ENCODE peak calls at places on chromosomes 4 and X, in five cellular contexts. One of them, this sample, is unnamed.

GRCh38 chr4:77586953-77587383 is 18.7 kb upstream of the CXCL13 start:
- DNase-seq in lung: no peak
- DNase-seq in NCI-H146: no peak
- DNase-seq in stimulated activated CD8-positive, alpha-beta memory T cell treated with anti-CD3 and anti-CD28 coated beads, Interleukin-4, amount 100 ng/mL, for 24 hours: peak
- DNase-seq in suprapubic skin: no peak
- DNase-seq in this sample: peak

GRCh38 chr4:176191974-176192373 is 3.4 kb downstream of the SPATA4 start:
- DNase-seq in NCI-H146: peak
- DNase-seq in suprapubic skin: no peak
- DNase-seq in stimulated activated CD8-positive, alpha-beta memory T cell treated with anti-CD3 and anti-CD28 coated beads, Interleukin-4, amount 100 ng/mL, for 24 hours: no peak
- DNase-seq in lung: no peak
- DNase-seq in this sample: no peak

GRCh38 chr4:67101612-67102011 is 443.7 kb downstream of the CENPC start:
- DNase-seq in stimulated activated CD8-positive, alpha-beta memory T cell treated with anti-CD3 and anti-CD28 coated beads, Interleukin-4, amount 100 ng/mL, for 24 hours: no peak
- DNase-seq in lung: no peak
- DNase-seq in suprapubic skin: no peak
- DNase-seq in NCI-H146: no peak
- DNase-seq in this sample: no peak

GRCh38 chr4:184826315-184827266 is 823 bp upstream of the ACSL1 start:
- DNase-seq in lung: no peak
- DNase-seq in suprapubic skin: peak
- DNase-seq in NCI-H146: peak
- DNase-seq in stimulated activated CD8-positive, alpha-beta memory T cell treated with anti-CD3 and anti-CD28 coated beads, Interleukin-4, amount 100 ng/mL, for 24 hours: peak
- DNase-seq in this sample: peak

GRCh38 chr4:176238819-176239218 is 30.2 kb downstream of the ASB5 start:
- DNase-seq in lung: no peak
- DNase-seq in suprapubic skin: no peak
- DNase-seq in stimulated activated CD8-positive, alpha-beta memory T cell treated with anti-CD3 and anti-CD28 coated beads, Interleukin-4, amount 100 ng/mL, for 24 hours: no peak
- DNase-seq in NCI-H146: no peak
- DNase-seq in this sample: no peak

GRCh38 chrX:136496359-136496767 is 1.0 kb upstream of the HTATSF1 start:
- DNase-seq in stimulated activated CD8-positive, alpha-beta memory T cell treated with anti-CD3 and anti-CD28 coated beads, Interleukin-4, amount 100 ng/mL, for 24 hours: no peak
- DNase-seq in NCI-H146: peak
- DNase-seq in lung: no peak
- DNase-seq in suprapubic skin: no peak
- DNase-seq in this sample: no peak

GRCh38 chrX:153494541-153495361 is at the start of gene BGN:
- DNase-seq in lung: no peak
- DNase-seq in stimulated activated CD8-positive, alpha-beta memory T cell treated with anti-CD3 and anti-CD28 coated beads, Interleukin-4, amount 100 ng/mL, for 24 hours: no peak
- DNase-seq in suprapubic skin: no peak
- DNase-seq in NCI-H146: peak
- DNase-seq in this sample: no peak

GRCh38 chrX:112832481-112833095 is 8.0 kb downstream of the AMOT start:
- DNase-seq in stimulated activated CD8-positive, alpha-beta memory T cell treated with anti-CD3 and anti-CD28 coated beads, Interleukin-4, amount 100 ng/mL, for 24 hours: no peak
- DNase-seq in lung: peak
- DNase-seq in suprapubic skin: no peak
- DNase-seq in NCI-H146: peak
- DNase-seq in this sample: no peak

GRCh38 chr4:108991929-108992328 is 229.1 kb upstream of the ETNPPL start:
- DNase-seq in suprapubic skin: no peak
- DNase-seq in stimulated activated CD8-positive, alpha-beta memory T cell treated with anti-CD3 and anti-CD28 coated beads, Interleukin-4, amount 100 ng/mL, for 24 hours: no peak
- DNase-seq in NCI-H146: no peak
- DNase-seq in lung: no peak
- DNase-seq in this sample: no peak

GRCh38 chr4:70559216-70559830 is 32.7 kb upstream of the AMBN start:
- DNase-seq in lung: peak
- DNase-seq in suprapubic skin: no peak
- DNase-seq in stimulated activated CD8-positive, alpha-beta memory T cell treated with anti-CD3 and anti-CD28 coated beads, Interleukin-4, amount 100 ng/mL, for 24 hours: peak
- DNase-seq in NCI-H146: peak
- DNase-seq in this sample: no peak

GRCh38 chrX:154791467-154791866 is 13.8 kb downstream of the MPP1 start:
- DNase-seq in NCI-H146: no peak
- DNase-seq in suprapubic skin: no peak
- DNase-seq in lung: no peak
- DNase-seq in stimulated activated CD8-positive, alpha-beta memory T cell treated with anti-CD3 and anti-CD28 coated beads, Interleukin-4, amount 100 ng/mL, for 24 hours: no peak
- DNase-seq in this sample: no peak

GRCh38 chr4:156476359-156476758 is 495.2 kb downstream of the PDGFC start:
- DNase-seq in stimulated activated CD8-positive, alpha-beta memory T cell treated with anti-CD3 and anti-CD28 coated beads, Interleukin-4, amount 100 ng/mL, for 24 hours: no peak
- DNase-seq in lung: no peak
- DNase-seq in suprapubic skin: no peak
- DNase-seq in NCI-H146: no peak
- DNase-seq in this sample: no peak

GRCh38 chrX:67780694-67781109 is 236.9 kb downstream of the AR start:
- DNase-seq in lung: peak
- DNase-seq in suprapubic skin: peak
- DNase-seq in stimulated activated CD8-positive, alpha-beta memory T cell treated with anti-CD3 and anti-CD28 coated beads, Interleukin-4, amount 100 ng/mL, for 24 hours: no peak
- DNase-seq in NCI-H146: no peak
- DNase-seq in this sample: no peak

GRCh38 chrX:63934160-63934559 is 149.1 kb upstream of the ARHGEF9 start:
- DNase-seq in suprapubic skin: no peak
- DNase-seq in lung: no peak
- DNase-seq in NCI-H146: no peak
- DNase-seq in stimulated activated CD8-positive, alpha-beta memory T cell treated with anti-CD3 and anti-CD28 coated beads, Interleukin-4, amount 100 ng/mL, for 24 hours: no peak
- DNase-seq in this sample: no peak

GRCh38 chr4:24856586-24856985 is 56.3 kb downstream of the CCDC149 start:
- DNase-seq in suprapubic skin: no peak
- DNase-seq in stimulated activated CD8-positive, alpha-beta memory T cell treated with anti-CD3 and anti-CD28 coated beads, Interleukin-4, amount 100 ng/mL, for 24 hours: no peak
- DNase-seq in lung: no peak
- DNase-seq in NCI-H146: no peak
- DNase-seq in this sample: no peak

GRCh38 chr4:86556791-86557415 is 37.2 kb upstream of the PTPN13 start:
- DNase-seq in suprapubic skin: no peak
- DNase-seq in stimulated activated CD8-positive, alpha-beta memory T cell treated with anti-CD3 and anti-CD28 coated beads, Interleukin-4, amount 100 ng/mL, for 24 hours: no peak
- DNase-seq in NCI-H146: no peak
- DNase-seq in lung: no peak
- DNase-seq in this sample: no peak

GRCh38 chr4:23333556-23333945 is 556.3 kb downstream of the PPARGC1A start:
- DNase-seq in suprapubic skin: no peak
- DNase-seq in lung: no peak
- DNase-seq in NCI-H146: no peak
- DNase-seq in stimulated activated CD8-positive, alpha-beta memory T cell treated with anti-CD3 and anti-CD28 coated beads, Interleukin-4, amount 100 ng/mL, for 24 hours: no peak
- DNase-seq in this sample: no peak

GRCh38 chrX:46991664-46992063 is 79.4 kb downstream of the JADE3 start:
- DNase-seq in suprapubic skin: no peak
- DNase-seq in NCI-H146: no peak
- DNase-seq in lung: no peak
- DNase-seq in stimulated activated CD8-positive, alpha-beta memory T cell treated with anti-CD3 and anti-CD28 coated beads, Interleukin-4, amount 100 ng/mL, for 24 hours: no peak
- DNase-seq in this sample: no peak

GRCh38 chrX:1443496-1444075 is 9.1 kb downstream of the ASMTL start:
- DNase-seq in NCI-H146: no peak
- DNase-seq in suprapubic skin: peak
- DNase-seq in stimulated activated CD8-positive, alpha-beta memory T cell treated with anti-CD3 and anti-CD28 coated beads, Interleukin-4, amount 100 ng/mL, for 24 hours: no peak
- DNase-seq in lung: no peak
- DNase-seq in this sample: no peak

GRCh38 chr4:1240721-1241465 is 8.0 kb downstream of the CTBP1 start:
- DNase-seq in stimulated activated CD8-positive, alpha-beta memory T cell treated with anti-CD3 and anti-CD28 coated beads, Interleukin-4, amount 100 ng/mL, for 24 hours: no peak
- DNase-seq in NCI-H146: no peak
- DNase-seq in lung: no peak
- DNase-seq in suprapubic skin: peak
- DNase-seq in this sample: no peak

GRCh38 chr4:11399461-11399971 is 29.2 kb downstream of the HS3ST1 start:
- DNase-seq in stimulated activated CD8-positive, alpha-beta memory T cell treated with anti-CD3 and anti-CD28 coated beads, Interleukin-4, amount 100 ng/mL, for 24 hours: no peak
- DNase-seq in NCI-H146: no peak
- DNase-seq in lung: no peak
- DNase-seq in suprapubic skin: no peak
- DNase-seq in this sample: no peak

GRCh38 chrX:33970028-33970932 is 161.8 kb downstream of the FAM47A start:
- DNase-seq in NCI-H146: no peak
- DNase-seq in lung: no peak
- DNase-seq in suprapubic skin: no peak
- DNase-seq in stimulated activated CD8-positive, alpha-beta memory T cell treated with anti-CD3 and anti-CD28 coated beads, Interleukin-4, amount 100 ng/mL, for 24 hours: no peak
- DNase-seq in this sample: no peak

GRCh38 chr4:185933078-185933581 is 121.1 kb upstream of the SORBS2 start:
- DNase-seq in lung: no peak
- DNase-seq in NCI-H146: no peak
- DNase-seq in suprapubic skin: no peak
- DNase-seq in stimulated activated CD8-positive, alpha-beta memory T cell treated with anti-CD3 and anti-CD28 coated beads, Interleukin-4, amount 100 ng/mL, for 24 hours: no peak
- DNase-seq in this sample: no peak

GRCh38 chr4:163474027-163474426 is 473 bp upstream of the TKTL2 start:
- DNase-seq in suprapubic skin: no peak
- DNase-seq in NCI-H146: no peak
- DNase-seq in stimulated activated CD8-positive, alpha-beta memory T cell treated with anti-CD3 and anti-CD28 coated beads, Interleukin-4, amount 100 ng/mL, for 24 hours: no peak
- DNase-seq in lung: no peak
- DNase-seq in this sample: no peak

GRCh38 chr4:116702949-116703348 is 382.4 kb downstream of the TRAM1L1 start:
- DNase-seq in NCI-H146: no peak
- DNase-seq in stimulated activated CD8-positive, alpha-beta memory T cell treated with anti-CD3 and anti-CD28 coated beads, Interleukin-4, amount 100 ng/mL, for 24 hours: no peak
- DNase-seq in suprapubic skin: no peak
- DNase-seq in lung: no peak
- DNase-seq in this sample: no peak

GRCh38 chr4:7226464-7226863 is 34.1 kb downstream of the SORCS2 start:
- DNase-seq in stimulated activated CD8-positive, alpha-beta memory T cell treated with anti-CD3 and anti-CD28 coated beads, Interleukin-4, amount 100 ng/mL, for 24 hours: no peak
- DNase-seq in NCI-H146: no peak
- DNase-seq in suprapubic skin: no peak
- DNase-seq in lung: no peak
- DNase-seq in this sample: no peak

GRCh38 chrX:131704136-131704695 is 160.3 kb downstream of the OR13H1 start:
- DNase-seq in suprapubic skin: peak
- DNase-seq in stimulated activated CD8-positive, alpha-beta memory T cell treated with anti-CD3 and anti-CD28 coated beads, Interleukin-4, amount 100 ng/mL, for 24 hours: peak
- DNase-seq in NCI-H146: peak
- DNase-seq in lung: peak
- DNase-seq in this sample: no peak

GRCh38 chrX:40299028-40299479 is 201.3 kb upstream of the BCOR start:
- DNase-seq in stimulated activated CD8-positive, alpha-beta memory T cell treated with anti-CD3 and anti-CD28 coated beads, Interleukin-4, amount 100 ng/mL, for 24 hours: no peak
- DNase-seq in lung: no peak
- DNase-seq in NCI-H146: no peak
- DNase-seq in suprapubic skin: peak
- DNase-seq in this sample: no peak

GRCh38 chrX:137916090-137916746 is 350.3 kb downstream of the ZIC3 start:
- DNase-seq in suprapubic skin: no peak
- DNase-seq in stimulated activated CD8-positive, alpha-beta memory T cell treated with anti-CD3 and anti-CD28 coated beads, Interleukin-4, amount 100 ng/mL, for 24 hours: no peak
- DNase-seq in lung: no peak
- DNase-seq in NCI-H146: peak
- DNase-seq in this sample: no peak

GRCh38 chr4:56681158-56681848 is at the start of gene HOPX:
- DNase-seq in NCI-H146: no peak
- DNase-seq in suprapubic skin: no peak
- DNase-seq in lung: peak
- DNase-seq in stimulated activated CD8-positive, alpha-beta memory T cell treated with anti-CD3 and anti-CD28 coated beads, Interleukin-4, amount 100 ng/mL, for 24 hours: peak
- DNase-seq in this sample: no peak

This sample was measured in natural killer cell.